ENCODE peak calls at places on chromosomes 11 and 22, in ten cellular contexts. F is AML-193; M is CD14-positive monocyte; B is cardiac fibroblast; Z is stimulated activated CD4-positive, alpha-beta T cell treated with anti-CD3 and anti-CD28 coated beads, Interleukin-12 subunit alpha, Interleukin-12 subunit beta, amount 100 ng/mL, for 24 hours; J is H1; R is HEK293T; L is activated CD8-positive, alpha-beta memory T cell treated with anti-CD3 and anti-CD28 coated beads, Interleukin-2, amount 50 U/mL, for 48 hours; C is NCI-H2171 treated with DMSO at 0.1 percent for 48 hours; S is NCI-H2081. I is an unnamed sample.

GRCh38 chr11:119374632-119375394 is 6.7 kb downstream of the USP2 start:
- DNase-seq in C (no peak), J (peak), B (no peak), R (no peak), S (no peak), F (no peak), M (no peak), Z (no peak), L (peak), I (no peak)

GRCh38 chr11:33543823-33544222 is 156.8 kb downstream of the C11orf91 start:
- DNase-seq in F (no peak), B (peak), L (no peak), R (no peak), C (no peak), S (no peak), M (no peak), Z (no peak), J (no peak), I (no peak)

GRCh38 chr11:117970400-117971024 is 15.7 kb upstream of the IL10RA start:
- DNase-seq in J (no peak), L (peak), R (no peak), S (no peak), C (no peak), Z (no peak), F (peak), M (peak), B (no peak), I (no peak)

GRCh38 chr11:46161201-46161600 is 39.9 kb upstream of the PHF21A start:
- DNase-seq in S (no peak), L (no peak), J (no peak), F (no peak), C (no peak), Z (no peak), R (no peak), M (no peak), B (no peak), I (no peak)

GRCh38 chr11:120180571-120181445 is 30.0 kb upstream of the OAF start:
- DNase-seq in J (no peak), M (no peak), B (peak), R (no peak), S (no peak), F (no peak), Z (no peak), C (no peak), L (peak), I (peak)

GRCh38 chr11:13463779-13464290 is 813 bp upstream of the BTBD10 start:
- DNase-seq in L (no peak), B (peak), S (no peak), R (no peak), M (no peak), C (no peak), J (no peak), F (peak), Z (no peak), I (no peak)

GRCh38 chr11:37450613-37451012 is 852.6 kb upstream of the RAG2 start:
- DNase-seq in Z (no peak), F (peak), C (no peak), B (no peak), L (no peak), M (no peak), J (no peak), S (no peak), R (no peak), I (no peak)

GRCh38 chr11:106706355-106706754 is 311.9 kb downstream of the GUCY1A2 start:
- DNase-seq in B (peak), Z (no peak), C (peak), L (no peak), J (no peak), R (peak), M (no peak), S (no peak), F (no peak), I (no peak)

GRCh38 chr11:65432686-65433582 is 10.3 kb downstream of the NEAT1 start:
- DNase-seq in L (no peak), R (no peak), B (peak), J (no peak), Z (no peak), C (peak), S (no peak), M (no peak), F (peak), I (no peak)

GRCh38 chr22:23119492-23120414 is 22.0 kb downstream of the RSPH14 start:
- DNase-seq in S (no peak), R (no peak), F (no peak), C (no peak), M (no peak), L (peak), B (no peak), J (no peak), Z (peak), I (no peak)

GRCh38 chr11:64114231-64114630 is 51.7 kb downstream of the MACROD1 start:
- DNase-seq in C (no peak), F (no peak), J (no peak), M (no peak), L (no peak), B (no peak), Z (no peak), R (no peak), S (no peak), I (no peak)

GRCh38 chr22:19674129-19674928 is 40.0 kb upstream of the SEPTIN5 start:
- DNase-seq in M (no peak), L (no peak), F (no peak), S (no peak), J (no peak), Z (no peak), B (no peak), C (no peak), R (no peak), I (no peak)

GRCh38 chr11:121630041-121630440 is 177.3 kb upstream of the SORL1-AS1 start:
- DNase-seq in C (no peak), B (peak), F (no peak), S (no peak), J (no peak), M (no peak), L (no peak), R (no peak), Z (no peak), I (no peak)

GRCh38 chr22:27866136-27867091 is 52.6 kb downstream of the PITPNB start:
- DNase-seq in J (no peak), B (peak), Z (no peak), L (no peak), C (no peak), M (no peak), R (no peak), F (no peak), S (no peak), I (no peak)

GRCh38 chr11:132035228-132035627 is 664.8 kb downstream of the NTM start:
- DNase-seq in R (no peak), Z (no peak), S (no peak), B (no peak), M (no peak), C (no peak), J (no peak), L (no peak), F (no peak), I (no peak)

GRCh38 chr11:61730222-61730994 is 22.0 kb upstream of the MYRF start:
- DNase-seq in B (no peak), M (no peak), L (no peak), S (peak), R (no peak), Z (no peak), C (peak), J (no peak), F (no peak), I (no peak)

GRCh38 chr11:47891886-47892285 is 43.7 kb upstream of the NUP160 start:
- DNase-seq in F (no peak), Z (no peak), B (no peak), R (no peak), L (no peak), M (no peak), S (no peak), C (peak), J (no peak), I (no peak)

GRCh38 chr22:50114221-50114981 is 24.6 kb downstream of the MOV10L1 start:
- DNase-seq in L (no peak), J (no peak), F (no peak), Z (no peak), M (no peak), S (no peak), C (peak), B (peak), R (no peak), I (no peak)

GRCh38 chr11:120526241-120526640 is 14.7 kb downstream of the GRIK4 start:
- DNase-seq in J (no peak), F (no peak), Z (no peak), S (no peak), R (no peak), C (no peak), L (no peak), M (no peak), B (no peak), I (no peak)

GRCh38 chr22:37747090-37747714 is 50.4 kb downstream of the TRIOBP start:
- DNase-seq in B (peak), R (no peak), C (no peak), Z (no peak), F (no peak), L (no peak), S (no peak), M (no peak), J (no peak), I (no peak)

GRCh38 chr11:101436511-101437142 is 147.2 kb downstream of the TRPC6 start:
- DNase-seq in B (peak), Z (no peak), J (peak), S (peak), F (no peak), M (no peak), R (peak), C (peak), L (no peak), I (peak)

GRCh38 chr11:61362542-61362875 is 335 bp downstream of the TMEM138 start:
- DNase-seq in R (peak), M (peak), B (peak), J (no peak), Z (no peak), F (peak), L (peak), C (no peak), S (no peak), I (no peak)

GRCh38 chr11:92527467-92527866 is 302.8 kb downstream of the FAT3 start:
- DNase-seq in R (no peak), B (no peak), M (no peak), Z (no peak), S (no peak), J (no peak), L (no peak), C (no peak), F (no peak), I (no peak)

GRCh38 chr11:47007579-47007978 is 71.0 kb downstream of the CSTPP1 start:
- DNase-seq in B (no peak), C (peak), M (no peak), Z (no peak), R (no peak), L (no peak), J (no peak), F (no peak), S (no peak), I (no peak)

GRCh38 chr11:6658647-6659046 is 3.0 kb upstream of the DCHS1 start:
- DNase-seq in R (no peak), S (no peak), Z (no peak), B (no peak), L (no peak), F (no peak), M (no peak), J (peak), C (no peak), I (no peak)

GRCh38 chr11:16917941-16918340 is 96.3 kb downstream of the PLEKHA7 start:
- DNase-seq in F (no peak), C (no peak), L (no peak), J (no peak), B (peak), M (no peak), R (no peak), Z (no peak), S (no peak), I (no peak)

GRCh38 chr22:19988965-19989724 is 27.5 kb downstream of the ARVCF start:
- DNase-seq in C (no peak), L (no peak), R (no peak), M (no peak), Z (no peak), J (no peak), F (no peak), S (no peak), B (no peak), I (no peak)

GRCh38 chr11:66745356-66746235 is 16.6 kb upstream of the SPTBN2 start:
- DNase-seq in S (peak), M (no peak), F (no peak), B (no peak), C (peak), L (peak), R (no peak), J (peak), Z (peak), I (no peak)

GRCh38 chr11:8408151-8408930 is 144.7 kb upstream of the LMO1 start:
- DNase-seq in B (no peak), R (no peak), F (no peak), S (no peak), M (no peak), J (no peak), C (peak), L (no peak), Z (no peak), I (no peak)

GRCh38 chr11:132072044-132072879 is 701.8 kb downstream of the NTM start:
- DNase-seq in J (no peak), L (no peak), B (peak), R (no peak), F (no peak), C (no peak), Z (no peak), S (no peak), M (no peak), I (peak)

GRCh38 chr11:36103933-36104530 is 160.2 kb downstream of the LDLRAD3 start:
- DNase-seq in Z (no peak), L (no peak), B (no peak), J (no peak), S (no peak), C (no peak), F (no peak), R (no peak), M (no peak), I (no peak)

GRCh38 chr11:58626915-58627483 is 4.5 kb downstream of the CNTF start:
- DNase-seq in J (no peak), B (peak), S (no peak), F (no peak), R (no peak), L (no peak), M (no peak), C (no peak), Z (no peak), I (no peak)

GRCh38 chr22:47618611-47619010 is 856.2 kb downstream of the TBC1D22A start:
- DNase-seq in R (no peak), C (no peak), L (peak), J (no peak), B (no peak), M (peak), Z (no peak), F (no peak), S (no peak), I (no peak)

GRCh38 chr11:15489281-15489680 is 374.6 kb downstream of the INSC start:
- DNase-seq in S (no peak), F (no peak), M (no peak), L (no peak), J (no peak), C (no peak), R (no peak), B (no peak), Z (no peak), I (no peak)